ENCODE peak calls at places on chromosomes 16 and 17, in eight cellular contexts. B is H9, H is mesendoderm, F is GM23248, D is PC-3, V is HCT116, P is Karpas-422, Y is neural progenitor cell. Q is an unnamed sample.

GRCh38 chr17:77449373-77449907 is 308.7 kb downstream of the SEC14L1 start:
- DNase-seq in D (no peak), V (no peak), P (peak; percentile 48), F (no peak), H (no peak), B (no peak), Y (no peak), Q (no peak)

GRCh38 chr17:44859701-44860100 is 12.0 kb downstream of the HIGD1B start:
- DNase-seq in B (no peak), P (no peak), F (no peak), V (no peak), D (no peak), Y (no peak), H (no peak), Q (no peak)

GRCh38 chr16:67207857-67208524 is 9.1 kb downstream of the ELMO3 start:
- DNase-seq in Y (no peak), P (no peak), B (no peak), D (peak; percentile 86), H (no peak), V (no peak), F (peak; percentile 83), Q (peak; percentile 43)

GRCh38 chr16:12496866-12497265 is 306.8 kb downstream of the CPPED1 start:
- DNase-seq in P (no peak), B (no peak), H (no peak), F (no peak), Y (no peak), D (no peak), V (no peak), Q (no peak)

GRCh38 chr17:40901981-40902862 is 17.2 kb upstream of the KRT20 start:
- DNase-seq in D (peak; percentile 95), V (peak; percentile 70), F (peak; percentile 61), B (no peak), Y (no peak), P (no peak), H (peak; percentile 37), Q (peak; percentile 45)

GRCh38 chr17:7440113-7440822 is 956 bp downstream of the FGF11 start:
- DNase-seq in Y (peak; percentile 73), F (peak; percentile 31), H (peak; percentile 60), V (no peak), D (peak; percentile 28), B (peak; percentile 85), P (peak; percentile 68), Q (peak; percentile 72)

GRCh38 chr16:87661561-87661960 is 59.3 kb downstream of the JPH3 start:
- DNase-seq in V (no peak), B (peak; percentile 79), P (peak; percentile 79), H (peak; percentile 76), D (peak; percentile 23), Y (peak; percentile 83), F (peak; percentile 69), Q (peak; percentile 63)

GRCh38 chr17:57109393-57110151 is 24.5 kb downstream of the AKAP1 start:
- DNase-seq in D (no peak), P (no peak), V (no peak), H (peak; percentile 85), B (peak; percentile 62), F (no peak), Y (peak; percentile 42), Q (no peak)

GRCh38 chr17:50618941-50619340 is 15.7 kb upstream of the ABCC3 start:
- DNase-seq in F (peak; percentile 48), D (no peak), Y (no peak), P (no peak), H (no peak), B (no peak), V (no peak), Q (no peak)

GRCh38 chr16:3788711-3789374 is 71.5 kb upstream of the TRAP1 start:
- DNase-seq in D (no peak), V (no peak), F (no peak), Y (no peak), H (no peak), B (no peak), P (no peak), Q (no peak)

GRCh38 chr17:64245218-64246145 is 17.6 kb downstream of the TEX2 start:
- DNase-seq in Y (no peak), F (peak; percentile 24), H (no peak), B (no peak), V (no peak), D (peak; percentile 95), P (no peak), Q (peak; percentile 26)

GRCh38 chr16:81189100-81189664 is 49.3 kb upstream of the BCO1 start:
- DNase-seq in F (peak; percentile 48), P (no peak), Y (no peak), D (no peak), V (no peak), B (no peak), H (no peak), Q (peak; percentile 18)

GRCh38 chr16:57572978-57573733 is 30.7 kb downstream of the ADGRG5 start:
- DNase-seq in F (no peak), P (no peak), B (no peak), V (no peak), Y (no peak), H (no peak), D (no peak), Q (no peak)

GRCh38 chr17:4744999-4745969 is 5.6 kb upstream of the CXCL16 start:
- DNase-seq in P (no peak), F (no peak), V (no peak), Y (peak; percentile 82), B (peak; percentile 95), H (peak; percentile 73), D (no peak), Q (no peak)

GRCh38 chr16:12900599-12901203 is 697 bp upstream of the SHISA9 start:
- DNase-seq in B (peak; percentile 36), H (peak; percentile 23), Y (peak; percentile 38), V (no peak), P (no peak), D (no peak), F (no peak), Q (no peak)

GRCh38 chr17:55171634-55172328 is 93.0 kb upstream of the HLF start:
- DNase-seq in V (no peak), Y (no peak), P (no peak), F (no peak), B (no peak), D (no peak), H (no peak), Q (no peak)

GRCh38 chr16:15521758-15522509 is 87.5 kb downstream of the BMERB1 start:
- DNase-seq in P (no peak), D (no peak), F (no peak), B (no peak), Y (no peak), V (no peak), H (peak; percentile 23), Q (no peak)

GRCh38 chr16:68360971-68361370 is 50.2 kb downstream of the PRMT7 start:
- DNase-seq in D (no peak), B (no peak), H (no peak), F (no peak), V (no peak), P (no peak), Y (no peak), Q (no peak)

DNA sequence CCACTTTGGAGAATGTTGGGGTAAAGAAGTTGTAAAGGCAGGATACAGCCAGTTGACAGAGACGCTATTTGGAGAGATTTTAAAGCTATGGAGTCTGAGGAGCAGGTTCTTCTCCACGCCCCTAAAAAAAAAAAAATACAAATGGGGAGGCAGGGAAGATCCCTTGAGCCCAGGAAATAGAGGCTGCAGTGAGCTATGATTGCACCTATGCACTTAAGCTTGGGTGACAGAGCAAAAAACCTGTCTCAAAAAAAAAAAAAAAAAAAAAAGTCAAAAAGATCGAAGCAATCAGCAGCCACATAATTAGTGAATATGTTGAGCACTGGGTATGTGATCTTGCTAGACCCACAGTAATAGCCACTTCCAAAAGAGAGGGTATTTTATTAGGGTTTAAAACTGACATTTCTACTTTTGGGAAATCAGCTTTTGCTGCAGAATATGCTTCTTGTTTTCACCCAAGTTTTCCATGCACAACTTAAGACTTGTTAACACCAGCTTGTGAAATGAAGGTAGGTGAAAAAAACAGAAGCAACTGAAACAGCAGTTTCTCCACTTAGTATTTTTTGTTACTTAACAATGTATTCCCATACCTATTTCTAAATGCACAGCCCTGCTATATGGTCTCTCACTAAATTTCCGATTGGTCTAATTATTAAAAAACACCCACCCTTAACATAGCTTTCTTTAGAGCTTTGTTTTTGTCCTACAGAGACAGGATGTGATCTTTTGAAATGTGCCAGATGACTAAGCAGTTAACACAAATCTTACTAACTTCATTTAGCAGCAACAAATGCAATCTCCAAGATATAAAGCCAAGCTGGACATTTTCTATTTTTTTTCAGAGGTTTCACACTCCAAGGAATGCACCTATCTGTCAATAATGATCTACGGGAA is 2.5 kb upstream of the ARL6IP1 start:
- DNase-seq in F (peak; percentile 65), V (no peak), H (no peak), Y (no peak), P (no peak), D (peak; percentile 9), B (no peak), Q (peak; percentile 31)
- H3K9ac ChIP-seq in F (peak overlapping the region; percentile 28), V (no peak overlapping the region), H (peak overlapping the region; percentile 41), Y (no peak overlapping the region), P (no peak overlapping the region), D (peak overlapping the region; percentile 16), B (no peak overlapping the region), Q (peak overlapping the region; percentile 71)

DNA sequence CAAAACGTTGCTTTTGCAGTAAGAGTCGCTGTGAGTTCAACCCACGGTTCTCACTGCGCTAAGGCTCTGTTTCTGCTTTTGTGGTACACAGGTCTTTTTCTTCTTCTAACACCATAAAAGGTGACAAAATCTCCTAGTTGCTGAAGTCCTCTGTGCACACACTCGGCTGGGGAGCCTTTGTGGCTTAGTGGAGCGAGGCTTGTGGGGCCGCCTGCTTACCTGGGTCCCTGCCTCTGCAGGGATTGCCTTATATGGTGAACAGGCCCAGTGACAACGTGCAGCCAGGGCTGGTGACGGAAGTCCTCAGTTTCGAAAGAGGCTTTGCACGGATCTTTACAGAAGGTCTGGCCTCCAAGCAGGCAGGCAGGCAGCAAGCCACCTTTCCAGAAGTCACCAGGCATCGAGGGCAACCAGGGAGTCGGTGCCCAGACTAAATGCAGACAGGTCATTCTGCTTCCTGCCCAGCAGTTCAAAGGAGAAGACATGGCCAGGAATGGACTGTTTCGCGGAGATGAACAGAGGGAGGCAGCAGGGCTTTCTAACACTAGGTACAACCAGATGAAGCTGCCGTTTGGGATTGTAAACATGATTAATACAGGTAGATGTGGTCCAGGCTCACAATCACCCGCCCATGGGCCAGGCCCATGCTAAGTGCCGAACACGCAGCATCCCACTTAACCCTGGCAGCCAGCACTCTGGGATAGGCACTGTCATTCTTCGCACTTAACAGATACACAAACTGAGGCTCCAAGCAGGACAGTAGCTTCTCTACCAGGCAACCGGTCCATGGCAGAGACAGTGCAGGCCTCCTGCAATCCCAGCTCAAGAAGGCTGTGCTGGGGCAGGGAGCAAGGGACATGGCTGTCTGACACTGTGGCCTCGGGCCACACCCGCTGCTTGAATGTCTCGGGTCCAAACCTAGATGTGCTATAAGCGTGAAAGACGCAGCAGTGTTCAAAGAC is 10.7 kb upstream of the MEAK7 start:
- DNase-seq in Y (peak; percentile 50), H (no peak), P (peak; percentile 86), V (no peak), B (no peak), D (no peak), F (no peak), Q (no peak)
- H3K4me1 ChIP-seq in Y (peaks cover 21% of the 10 kb centered on the region), H (no peaks in the 10 kb centered on the region), P (peaks cover 25% of the 10 kb centered on the region), V (no peaks in the 10 kb centered on the region), B (no peaks in the 10 kb centered on the region), D (peaks cover 4% of the 10 kb centered on the region), F (peaks cover 16% of the 10 kb centered on the region), Q (peaks cover 5% of the 10 kb centered on the region)

GRCh38 chr17:73393962-73394361 is 82.2 kb upstream of the CDC42EP4 start:
- DNase-seq in B (peak; percentile 55), V (peak; percentile 16), P (no peak), Y (no peak), D (peak; percentile 48), H (peak; percentile 58), F (peak; percentile 26), Q (no peak)
- H3K27me3 ChIP-seq in B (no peaks in the 10 kb centered on the region), V (no peaks in the 10 kb centered on the region), P (no peaks in the 10 kb centered on the region), Y (no peaks in the 10 kb centered on the region), D (peaks cover 41% of the 10 kb centered on the region), H (no peaks in the 10 kb centered on the region), F (no peaks in the 10 kb centered on the region), Q (peaks cover 34% of the 10 kb centered on the region)

GRCh38 chr16:51119576-51120288 is 31.3 kb downstream of the SALL1 start:
- DNase-seq in Y (no peak), P (no peak), F (peak; percentile 77), B (no peak), H (no peak), V (no peak), D (no peak), Q (no peak)
- H3K9ac ChIP-seq in Y (no peak overlapping the region), P (no peak overlapping the region), F (no peak overlapping the region), B (no peak overlapping the region), H (no peak overlapping the region), V (no peak overlapping the region), D (no peak overlapping the region), Q (no peak overlapping the region)